ENCODE peak calls at places on chromosomes 1 and 21, in eight cellular contexts. Z is activated naive CD8-positive, alpha-beta T cell treated with anti-CD3 and anti-CD28 coated beads for 36 hours; H is neuronal stem cell; A is neural crest cell; E is stimulated activated CD4-positive, alpha-beta T cell treated with anti-CD3 and anti-CD28 coated beads, Interleukin-4, amount 100 ng/mL, for 24 hours; U is GM10248; R is activated CD4-positive, alpha-beta T cell treated with anti-CD3 and anti-CD28 coated beads for 48 hours; X is stimulated activated CD8-positive, alpha-beta memory T cell treated with anti-CD3 and anti-CD28 coated beads, Interleukin-4, amount 100 ng/mL, for 1 hour. Q is an unnamed sample.

GRCh38 chr1:58340156-58340555 is 206.4 kb downstream of the OMA1 start:
- DNase-seq in Z (no peak), H (peak; percentile 36), A (no peak), E (no peak), U (no peak), R (no peak), X (no peak), Q (no peak)

GRCh38 chr21:28635541-28635940 is 357.1 kb downstream of the LTN1 start:
- DNase-seq in Z (no peak), H (no peak), A (no peak), E (no peak), U (no peak), R (no peak), X (no peak), Q (no peak)

GRCh38 chr1:21451212-21451611 is 11.3 kb downstream of the NBPF3 start:
- DNase-seq in Z (no peak), H (no peak), A (no peak), E (no peak), U (no peak), R (no peak), X (no peak), Q (no peak)

GRCh38 chr1:116769561-116769977 is 15.3 kb downstream of the CD2 start:
- DNase-seq in Z (peak; percentile 73), H (no peak), A (no peak), E (peak; percentile 82), U (peak; percentile 53), R (peak; percentile 78), X (no peak), Q (peak; percentile 85)

GRCh38 chr1:208919371-208919770 is 664.1 kb upstream of the CAMK1G start:
- DNase-seq in Z (no peak), H (no peak), A (no peak), E (no peak), U (no peak), R (no peak), X (no peak), Q (no peak)

GRCh38 chr1:46769028-46769740 is 29.7 kb upstream of the CYP4B1 start:
- DNase-seq in Z (no peak), H (no peak), A (no peak), E (no peak), U (no peak), R (no peak), X (no peak), Q (no peak)

GRCh38 chr1:47409311-47410085 is 6.6 kb upstream of the FOXE3 start:
- DNase-seq in Z (no peak), H (no peak), A (no peak), E (no peak), U (no peak), R (no peak), X (no peak), Q (no peak)

GRCh38 chr1:6502000-6502891 is 10.8 kb upstream of the PLEKHG5 start:
- DNase-seq in Z (no peak), H (no peak), A (no peak), E (no peak), U (no peak), R (no peak), X (no peak), Q (no peak)

GRCh38 chr1:98342556-98342955 is 319.0 kb upstream of the SNX7 start:
- DNase-seq in Z (no peak), H (no peak), A (no peak), E (no peak), U (no peak), R (no peak), X (no peak), Q (no peak)

GRCh38 chr1:154992721-154993571 is 440 bp upstream of the LENEP start:
- DNase-seq in Z (no peak), H (no peak), A (no peak), E (no peak), U (no peak), R (no peak), X (no peak), Q (no peak)

GRCh38 chr1:209421186-209421585 is 162.3 kb upstream of the CAMK1G start:
- DNase-seq in Z (no peak), H (no peak), A (no peak), E (no peak), U (no peak), R (no peak), X (no peak), Q (no peak)

GRCh38 chr1:218409946-218410510 is 64.9 kb downstream of the TGFB2 start:
- DNase-seq in Z (no peak), H (no peak), A (no peak), E (no peak), U (no peak), R (no peak), X (no peak), Q (no peak)

GRCh38 chr1:169933999-169934725 is 40.5 kb upstream of the SCYL3 start:
- DNase-seq in Z (no peak), H (no peak), A (no peak), E (no peak), U (no peak), R (no peak), X (no peak), Q (no peak)

GRCh38 chr1:97108200-97108599 is 386.6 kb downstream of the PTBP2 start:
- DNase-seq in Z (no peak), H (no peak), A (no peak), E (no peak), U (no peak), R (no peak), X (no peak), Q (no peak)

GRCh38 chr1:31984419-31985347 is 29.0 kb upstream of the KHDRBS1 start:
- DNase-seq in Z (no peak), H (no peak), A (no peak), E (peak; percentile 45), U (no peak), R (peak; percentile 48), X (no peak), Q (peak; percentile 67)

GRCh38 chr21:41360072-41360821 is 1.6 kb upstream of the MX2 start:
- DNase-seq in Z (no peak), H (no peak), A (no peak), E (no peak), U (no peak), R (no peak), X (no peak), Q (no peak)

GRCh38 chr1:216960716-216961115 is 237.5 kb upstream of the ESRRG start:
- DNase-seq in Z (no peak), H (no peak), A (no peak), E (no peak), U (no peak), R (no peak), X (no peak), Q (no peak)

GRCh38 chr1:200118779-200119505 is 91.4 kb downstream of the NR5A2 start:
- DNase-seq in Z (no peak), H (no peak), A (no peak), E (no peak), U (no peak), R (no peak), X (no peak), Q (no peak)